ENCODE peak calls at places on chromosomes 5 and 9, in six cellular contexts. One of them, this sample, is unnamed.

GRCh38 chr9:4887556-4887955 is 94.8 kb downstream of the RCL1 start:
- DNase-seq in lower leg skin: peak
- DNase-seq in spleen: no peak
- DNase-seq in cardiac fibroblast: peak
- DNase-seq in A549: no peak
- DNase-seq in HCT116: no peak
- DNase-seq in this sample: no peak

GRCh38 chr5:60177596-60177995 is 284.1 kb upstream of the PDE4D start:
- DNase-seq in lower leg skin: no peak
- DNase-seq in spleen: no peak
- DNase-seq in cardiac fibroblast: no peak
- DNase-seq in A549: no peak
- DNase-seq in HCT116: no peak
- DNase-seq in this sample: no peak

GRCh38 chr9:77750981-77751340 is 102.8 kb upstream of the GNA14 start:
- DNase-seq in lower leg skin: no peak
- DNase-seq in spleen: no peak
- DNase-seq in cardiac fibroblast: no peak
- DNase-seq in A549: no peak
- DNase-seq in HCT116: no peak
- DNase-seq in this sample: no peak

GRCh38 chr9:71670121-71670520 is 98.2 kb downstream of the CEMIP2 start:
- DNase-seq in lower leg skin: no peak
- DNase-seq in spleen: no peak
- DNase-seq in cardiac fibroblast: no peak
- DNase-seq in A549: no peak
- DNase-seq in HCT116: no peak
- DNase-seq in this sample: no peak

GRCh38 chr5:154780128-154780527 is 25.0 kb downstream of the LARP1 start:
- DNase-seq in lower leg skin: no peak
- DNase-seq in spleen: no peak
- DNase-seq in cardiac fibroblast: no peak
- DNase-seq in A549: no peak
- DNase-seq in HCT116: no peak
- DNase-seq in this sample: no peak

GRCh38 chr9:134835455-134835854 is 45.2 kb upstream of the FCN2 start:
- DNase-seq in lower leg skin: no peak
- DNase-seq in spleen: no peak
- DNase-seq in cardiac fibroblast: no peak
- DNase-seq in A549: no peak
- DNase-seq in HCT116: no peak
- DNase-seq in this sample: peak

GRCh38 chr9:92100237-92100911 is 14.8 kb downstream of the SPTLC1 start:
- DNase-seq in lower leg skin: no peak
- DNase-seq in spleen: no peak
- DNase-seq in cardiac fibroblast: peak
- DNase-seq in A549: peak
- DNase-seq in HCT116: peak
- DNase-seq in this sample: no peak

GRCh38 chr5:98796197-98796972 is 22.9 kb downstream of the RGMB start:
- DNase-seq in lower leg skin: no peak
- DNase-seq in spleen: no peak
- DNase-seq in cardiac fibroblast: peak
- DNase-seq in A549: peak
- DNase-seq in HCT116: no peak
- DNase-seq in this sample: no peak

GRCh38 chr5:128904815-128905214 is 60.5 kb upstream of the SLC27A6 start:
- DNase-seq in lower leg skin: no peak
- DNase-seq in spleen: no peak
- DNase-seq in cardiac fibroblast: peak
- DNase-seq in A549: no peak
- DNase-seq in HCT116: no peak
- DNase-seq in this sample: no peak

GRCh38 chr5:140267201-140267540 is 35.7 kb downstream of the PFDN1 start:
- DNase-seq in lower leg skin: no peak
- DNase-seq in spleen: no peak
- DNase-seq in cardiac fibroblast: no peak
- DNase-seq in A549: no peak
- DNase-seq in HCT116: no peak
- DNase-seq in this sample: no peak

GRCh38 chr5:141001466-141001853 is 35.2 kb downstream of the PCDHAC2 start:
- DNase-seq in lower leg skin: no peak
- DNase-seq in spleen: no peak
- DNase-seq in cardiac fibroblast: no peak
- DNase-seq in A549: peak
- DNase-seq in HCT116: peak
- DNase-seq in this sample: no peak

GRCh38 chr5:56350030-56350594 is 117.0 kb upstream of the ANKRD55 start:
- DNase-seq in lower leg skin: no peak
- DNase-seq in spleen: no peak
- DNase-seq in cardiac fibroblast: no peak
- DNase-seq in A549: no peak
- DNase-seq in HCT116: peak
- DNase-seq in this sample: no peak

GRCh38 chr5:95449460-95449859 is 58.3 kb downstream of the FAM81B start:
- DNase-seq in lower leg skin: no peak
- DNase-seq in spleen: no peak
- DNase-seq in cardiac fibroblast: no peak
- DNase-seq in A549: no peak
- DNase-seq in HCT116: no peak
- DNase-seq in this sample: no peak

GRCh38 chr5:11319851-11320580 is 559.0 kb upstream of the DAP start:
- DNase-seq in lower leg skin: no peak
- DNase-seq in spleen: no peak
- DNase-seq in cardiac fibroblast: no peak
- DNase-seq in A549: no peak
- DNase-seq in HCT116: no peak
- DNase-seq in this sample: no peak

GRCh38 chr5:95022967-95023695 is 261.8 kb downstream of the MCTP1 start:
- DNase-seq in lower leg skin: no peak
- DNase-seq in spleen: no peak
- DNase-seq in cardiac fibroblast: no peak
- DNase-seq in A549: no peak
- DNase-seq in HCT116: no peak
- DNase-seq in this sample: no peak

GRCh38 chr9:16870606-16871357 is at the start of gene BNC2:
- DNase-seq in lower leg skin: peak
- DNase-seq in spleen: no peak
- DNase-seq in cardiac fibroblast: peak
- DNase-seq in A549: peak
- DNase-seq in HCT116: no peak
- DNase-seq in this sample: peak

GRCh38 chr9:107648153-107648716 is 158.7 kb upstream of the KLF4 start:
- DNase-seq in lower leg skin: no peak
- DNase-seq in spleen: no peak
- DNase-seq in cardiac fibroblast: no peak
- DNase-seq in A549: no peak
- DNase-seq in HCT116: no peak
- DNase-seq in this sample: no peak

GRCh38 chr9:32335127-32335526 is 49.3 kb upstream of the ACO1 start:
- DNase-seq in lower leg skin: no peak
- DNase-seq in spleen: no peak
- DNase-seq in cardiac fibroblast: no peak
- DNase-seq in A549: no peak
- DNase-seq in HCT116: no peak
- DNase-seq in this sample: no peak
- TF ChIP-seq CTCF in lower leg skin: no peak
- TF ChIP-seq CTCF in spleen: no peak
- TF ChIP-seq CTCF in cardiac fibroblast: no peak
- TF ChIP-seq CTCF in A549: no peak
- TF ChIP-seq CTCF in HCT116: no peak
- TF ChIP-seq CTCF in this sample: no peak

GRCh38 chr9:93536167-93536566 is 40.2 kb upstream of the PHF2 start:
- DNase-seq in lower leg skin: no peak
- DNase-seq in spleen: no peak
- DNase-seq in cardiac fibroblast: no peak
- DNase-seq in A549: no peak
- DNase-seq in HCT116: no peak
- DNase-seq in this sample: no peak

GRCh38 chr9:93536874-93537273 is 39.5 kb upstream of the PHF2 start:
- DNase-seq in lower leg skin: no peak
- DNase-seq in spleen: no peak
- DNase-seq in cardiac fibroblast: no peak
- DNase-seq in A549: peak
- DNase-seq in HCT116: no peak
- DNase-seq in this sample: no peak

GRCh38 chr9:93531374-93531773 is 45.0 kb upstream of the PHF2 start:
- DNase-seq in lower leg skin: no peak
- DNase-seq in spleen: no peak
- DNase-seq in cardiac fibroblast: no peak
- DNase-seq in A549: peak
- DNase-seq in HCT116: no peak
- DNase-seq in this sample: no peak

GRCh38 chr9:93532121-93532520 is 44.3 kb upstream of the PHF2 start:
- DNase-seq in lower leg skin: no peak
- DNase-seq in spleen: no peak
- DNase-seq in cardiac fibroblast: no peak
- DNase-seq in A549: no peak
- DNase-seq in HCT116: no peak
- DNase-seq in this sample: no peak

DNA sequence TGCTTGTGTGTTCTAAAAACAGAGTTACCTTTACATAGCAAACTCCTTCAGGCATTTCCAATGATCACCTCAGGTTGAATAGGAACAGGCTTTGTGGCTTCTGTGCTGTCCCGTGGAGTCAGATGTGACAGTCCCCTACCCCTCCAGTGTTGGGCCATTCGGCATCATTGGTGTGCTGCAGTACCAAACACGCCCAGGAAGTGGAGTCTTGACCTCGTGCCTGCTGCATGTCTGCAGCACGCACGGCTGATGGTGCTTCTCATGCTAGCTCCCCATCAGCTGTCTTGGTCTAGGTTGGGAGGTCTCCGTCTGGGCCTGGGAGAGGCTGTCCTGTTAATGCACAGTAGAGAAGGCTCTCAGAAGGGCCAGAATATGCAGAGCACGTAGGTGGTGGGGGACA is 42.5 kb upstream of the PHF2 start:
- DNase-seq in lower leg skin: no peak
- DNase-seq in spleen: no peak
- DNase-seq in cardiac fibroblast: no peak
- DNase-seq in A549: no peak
- DNase-seq in HCT116: no peak
- DNase-seq in this sample: no peak
- TF ChIP-seq CTCF in lower leg skin: no peak
- TF ChIP-seq CTCF in spleen: no peak
- TF ChIP-seq CTCF in cardiac fibroblast: no peak
- TF ChIP-seq CTCF in A549: no peak
- TF ChIP-seq CTCF in HCT116: no peak
- TF ChIP-seq CTCF in this sample: no peak

DNA sequence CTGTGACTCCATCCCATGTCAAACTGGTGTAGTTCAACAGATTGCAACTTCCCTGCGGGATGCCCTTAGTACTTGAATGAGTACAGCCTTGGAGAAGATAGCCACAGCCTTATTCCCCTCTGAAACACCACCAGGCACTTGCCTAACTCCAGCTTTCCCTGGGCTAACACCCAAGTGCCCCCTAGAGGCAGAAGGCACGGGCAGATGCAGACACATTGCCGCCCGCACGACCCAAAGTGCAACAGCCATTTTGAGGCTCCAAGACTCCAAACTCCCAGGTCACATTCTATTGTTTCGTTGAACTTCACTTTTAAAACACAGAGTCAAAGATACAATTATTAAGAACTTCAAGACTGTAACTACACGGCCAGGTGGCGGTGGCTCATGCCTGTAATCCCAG is 163.6 kb upstream of the CDH6 start:
- DNase-seq in lower leg skin: no peak
- DNase-seq in spleen: no peak
- DNase-seq in cardiac fibroblast: no peak
- DNase-seq in A549: peak
- DNase-seq in HCT116: no peak
- DNase-seq in this sample: no peak
- TF ChIP-seq CTCF in lower leg skin: no peak
- TF ChIP-seq CTCF in spleen: no peak
- TF ChIP-seq CTCF in cardiac fibroblast: no peak
- TF ChIP-seq CTCF in A549: no peak
- TF ChIP-seq CTCF in HCT116: no peak
- TF ChIP-seq CTCF in this sample: no peak

GRCh38 chr5:179870952-179871351 is 12.3 kb upstream of the MRNIP start:
- DNase-seq in lower leg skin: no peak
- DNase-seq in spleen: peak
- DNase-seq in cardiac fibroblast: no peak
- DNase-seq in A549: no peak
- DNase-seq in HCT116: no peak
- DNase-seq in this sample: no peak

GRCh38 chr5:179871506-179871905 is 12.9 kb upstream of the MRNIP start:
- DNase-seq in lower leg skin: no peak
- DNase-seq in spleen: peak
- DNase-seq in cardiac fibroblast: no peak
- DNase-seq in A549: no peak
- DNase-seq in HCT116: no peak
- DNase-seq in this sample: no peak

GRCh38 chr5:179869641-179870402 is 11.2 kb upstream of the MRNIP start:
- DNase-seq in lower leg skin: no peak
- DNase-seq in spleen: peak
- DNase-seq in cardiac fibroblast: no peak
- DNase-seq in A549: no peak
- DNase-seq in HCT116: no peak
- DNase-seq in this sample: peak

GRCh38 chr5:179869101-179869500 is 10.5 kb upstream of the MRNIP start:
- DNase-seq in lower leg skin: no peak
- DNase-seq in spleen: peak
- DNase-seq in cardiac fibroblast: no peak
- DNase-seq in A549: no peak
- DNase-seq in HCT116: no peak
- DNase-seq in this sample: peak

GRCh38 chr5:179870403-179870903 is 11.8 kb upstream of the MRNIP start:
- DNase-seq in lower leg skin: no peak
- DNase-seq in spleen: peak
- DNase-seq in cardiac fibroblast: peak
- DNase-seq in A549: peak
- DNase-seq in HCT116: no peak
- DNase-seq in this sample: no peak
- TF ChIP-seq CTCF in lower leg skin: no peak
- TF ChIP-seq CTCF in spleen: peak
- TF ChIP-seq CTCF in cardiac fibroblast: peak
- TF ChIP-seq CTCF in A549: peak
- TF ChIP-seq CTCF in HCT116: peak
- TF ChIP-seq CTCF in this sample: no peak

GRCh38 chr5:150710165-150710564 is 9.3 kb upstream of the RBM22 start:
- DNase-seq in lower leg skin: no peak
- DNase-seq in spleen: no peak
- DNase-seq in cardiac fibroblast: peak
- DNase-seq in A549: peak
- DNase-seq in HCT116: no peak
- DNase-seq in this sample: no peak
- TF ChIP-seq CTCF in lower leg skin: no peak
- TF ChIP-seq CTCF in spleen: peak
- TF ChIP-seq CTCF in cardiac fibroblast: peak
- TF ChIP-seq CTCF in A549: peak
- TF ChIP-seq CTCF in HCT116: peak
- TF ChIP-seq CTCF in this sample: no peak

GRCh38 chr5:173010547-173011464 is 27.2 kb downstream of the ATP6V0E1 start:
- DNase-seq in lower leg skin: peak
- DNase-seq in spleen: no peak
- DNase-seq in cardiac fibroblast: peak
- DNase-seq in A549: peak
- DNase-seq in HCT116: no peak
- DNase-seq in this sample: peak
- TF ChIP-seq CTCF in lower leg skin: no peak
- TF ChIP-seq CTCF in spleen: peak
- TF ChIP-seq CTCF in cardiac fibroblast: peak
- TF ChIP-seq CTCF in A549: no peak
- TF ChIP-seq CTCF in HCT116: no peak
- TF ChIP-seq CTCF in this sample: no peak

This sample was measured in sigmoid colon.